ENCODE peak calls at places on chromosomes 4 and X, in seven cellular contexts. N is heart right ventricle, L is PC-9, S is AG09309, Q is fibroblast of lung, U is tibial artery, R is type B pancreatic cell. Y is an unnamed sample.

GRCh38 chr4:187215438-187215837 is 491.8 kb upstream of the FAT1 start:
- DNase-seq in N (no peak), U (no peak), S (no peak), L (no peak), R (no peak), Q (no peak), Y (no peak)

GRCh38 chr4:159413252-159413941 is 310.5 kb downstream of the RAPGEF2 start:
- DNase-seq in L (no peak), N (no peak), Q (peak; percentile 55), R (no peak), U (no peak), S (no peak), Y (no peak)

GRCh38 chrX:149453911-149454820 is 50.9 kb downstream of the IDS start:
- DNase-seq in S (no peak), U (no peak), R (no peak), L (no peak), Q (no peak), N (no peak), Y (no peak)

GRCh38 chr4:21879187-21879586 is 69.4 kb downstream of the KCNIP4 start:
- DNase-seq in L (peak; percentile 2), S (no peak), U (no peak), Q (peak; percentile 55), R (no peak), N (no peak), Y (no peak)

GRCh38 chr4:53479731-53480525 is 102.5 kb downstream of the FIP1L1 start:
- DNase-seq in Q (peak; percentile 88), S (no peak), N (no peak), U (no peak), R (no peak), L (no peak), Y (no peak)

GRCh38 chrX:138034136-138034535 is 468.2 kb downstream of the ZIC3 start:
- DNase-seq in R (no peak), L (no peak), Q (no peak), U (no peak), N (no peak), S (no peak), Y (no peak)

GRCh38 chr4:52932586-52933482 is 70.7 kb downstream of the RASL11B start:
- DNase-seq in R (no peak), U (no peak), N (no peak), L (no peak), S (no peak), Q (peak; percentile 60), Y (no peak)

GRCh38 chr4:38163216-38164006 is 203.2 kb downstream of the PTTG2 start:
- DNase-seq in L (no peak), U (no peak), N (no peak), Q (peak; percentile 86), S (peak; percentile 56), R (no peak), Y (no peak)

GRCh38 chr4:33696066-33696465 is 2548.2 kb downstream of the ARAP2 start:
- DNase-seq in S (no peak), U (no peak), N (no peak), L (no peak), Q (peak; percentile 2), R (no peak), Y (no peak)

GRCh38 chr4:168480991-168481588 is 798 bp upstream of the DDX60L start:
- DNase-seq in R (no peak), N (no peak), U (no peak), Q (peak; percentile 87), L (peak; percentile 28), S (peak; percentile 55), Y (no peak)

GRCh38 chrX:63050225-63050624 is 300.9 kb downstream of the SPIN4 start:
- DNase-seq in L (no peak), U (no peak), Q (no peak), S (no peak), R (no peak), N (no peak), Y (no peak)

GRCh38 chr4:4812145-4812782 is 47.2 kb upstream of the MSX1 start:
- DNase-seq in L (no peak), R (no peak), N (no peak), Q (no peak), S (no peak), U (no peak), Y (no peak)

GRCh38 chr4:52657630-52658501 is 1.2 kb downstream of the USP46 start:
- DNase-seq in R (peak; percentile 71), S (no peak), L (peak; percentile 12), N (no peak), Q (peak; percentile 39), U (no peak), Y (peak; percentile 49)

GRCh38 chrX:119389854-119390501 is 9.2 kb upstream of the SLC25A43 start:
- DNase-seq in R (no peak), U (no peak), Q (no peak), N (no peak), L (no peak), S (no peak), Y (no peak)

GRCh38 chrX:119389214-119389613 is 9.9 kb upstream of the SLC25A43 start:
- DNase-seq in Q (no peak), N (no peak), L (no peak), R (no peak), S (no peak), U (no peak), Y (no peak)

GRCh38 chrX:119393144-119393543 is 6.0 kb upstream of the SLC25A43 start:
- DNase-seq in U (no peak), L (no peak), S (no peak), R (no peak), N (no peak), Q (no peak), Y (no peak)

GRCh38 chrX:119391279-119391678 is 7.9 kb upstream of the SLC25A43 start:
- DNase-seq in U (no peak), R (no peak), L (no peak), S (no peak), N (no peak), Q (peak; percentile 37), Y (no peak)
- TF ChIP-seq CTCF in U (no peak), R (no peak), L (peak; percentile 71), S (peak; percentile 47), N (no peak), Q (peak; percentile 28), Y (no peak)

DNA sequence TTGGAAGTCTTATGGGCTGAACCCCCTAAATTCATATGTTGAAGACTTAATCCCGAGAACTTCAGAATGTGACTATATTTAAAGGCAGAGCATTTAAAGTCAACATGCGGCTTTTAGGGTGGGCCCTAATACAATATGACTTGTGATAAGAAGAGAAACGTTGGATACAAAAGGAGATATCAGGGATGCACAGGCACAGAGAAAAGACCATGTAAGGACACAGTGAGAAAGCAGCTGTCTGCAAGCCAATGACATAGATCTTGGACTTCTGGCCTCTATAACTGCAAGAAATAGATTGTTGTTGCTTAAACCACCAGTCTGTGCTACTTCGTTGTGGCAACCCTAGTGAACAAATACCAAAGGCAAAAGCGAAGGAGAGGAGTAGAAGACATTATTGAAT is 42.2 kb downstream of the GABRG1 start:
- DNase-seq in U (no peak), N (no peak), L (no peak), S (no peak), Q (no peak), R (no peak), Y (no peak)
- TF ChIP-seq CTCF in U (no peak), N (no peak), L (no peak), S (no peak), Q (no peak), R (no peak), Y (no peak)

GRCh38 chrX:99305573-99305972 is 1104.5 kb downstream of the PCDH19 start:
- DNase-seq in L (no peak), U (no peak), R (no peak), Q (no peak), N (no peak), S (no peak), Y (no peak)

DNA sequence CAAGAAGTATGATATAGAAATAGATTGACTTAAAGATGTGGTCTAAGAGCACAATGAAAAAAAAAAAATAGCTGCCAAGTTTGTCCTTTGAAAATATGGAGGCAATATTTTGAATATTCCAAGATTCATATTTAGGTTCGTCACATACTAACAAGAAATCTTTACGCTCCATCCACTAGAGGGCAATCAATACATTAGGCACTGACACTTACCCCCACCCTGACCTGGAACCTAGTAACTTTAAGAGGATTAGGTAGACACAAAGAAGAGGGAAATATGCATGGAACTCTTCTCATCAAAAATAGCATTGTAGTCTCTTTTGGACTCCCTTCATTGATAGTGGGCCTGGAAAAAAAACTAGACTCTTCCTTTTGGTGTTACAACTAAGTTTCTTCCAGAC is 1108.1 kb downstream of the PCDH19 start:
- DNase-seq in L (no peak), U (no peak), S (no peak), R (no peak), N (no peak), Q (no peak), Y (no peak)
- TF ChIP-seq CTCF in L (peak; percentile 58), U (no peak), S (peak; percentile 21), R (peak; percentile 71), N (no peak), Q (no peak), Y (no peak)

GRCh38 chr4:113684534-113685091 is 76.9 kb downstream of the CAMK2D start:
- DNase-seq in L (no peak), U (peak; percentile 86), N (peak; percentile 54), R (no peak), S (peak; percentile 27), Q (peak; percentile 74), Y (no peak)
- TF ChIP-seq CTCF in L (no peak), U (peak; percentile 37), N (peak; percentile 34), R (peak; percentile 45), S (peak; percentile 45), Q (peak; percentile 15), Y (no peak)

DNA sequence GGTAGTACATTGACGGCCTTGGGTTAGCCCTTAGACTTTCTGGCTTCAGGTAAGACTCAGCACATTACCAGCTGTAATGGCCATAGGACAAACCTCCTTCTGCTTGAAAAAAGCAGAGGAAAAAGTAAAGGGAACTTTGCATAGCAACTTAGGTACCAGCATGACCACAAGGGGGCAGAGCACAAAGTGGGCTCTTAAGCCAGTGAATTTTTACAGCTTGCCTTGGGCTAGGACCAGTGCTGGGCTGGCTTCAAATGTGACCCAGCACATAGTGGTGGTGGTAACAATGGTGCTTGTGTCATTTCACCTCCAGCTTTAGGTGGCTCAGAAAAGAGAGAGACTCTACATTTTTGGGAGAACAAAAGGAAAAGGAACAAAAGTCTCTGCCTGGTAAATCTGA is 66.1 kb downstream of the KLHL4 start:
- DNase-seq in U (no peak), L (peak; percentile 2), S (no peak), Q (no peak), R (no peak), N (no peak), Y (no peak)
- TF ChIP-seq CTCF in U (no peak), L (peak; percentile 65), S (peak; percentile 55), Q (no peak), R (peak; percentile 75), N (no peak), Y (peak; percentile 72)

DNA sequence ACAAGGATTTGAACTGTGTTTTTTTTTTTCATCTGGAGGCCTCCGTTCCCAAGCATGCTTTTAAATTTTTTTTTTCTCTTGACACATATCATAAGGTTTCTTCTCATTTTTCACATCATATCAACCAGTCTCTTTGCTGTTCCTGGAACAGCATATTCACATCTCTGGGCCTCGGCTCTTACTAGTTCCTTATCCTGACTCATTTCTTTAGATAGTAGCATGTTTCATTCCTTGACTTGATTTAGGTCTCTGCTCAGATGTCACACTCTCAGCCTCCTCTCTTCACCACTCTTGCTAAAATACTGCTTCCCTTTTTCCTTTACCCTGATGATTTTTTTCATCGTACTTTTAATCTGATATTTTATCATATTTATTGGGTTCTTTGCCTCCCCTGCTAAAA is 976.4 kb upstream of the FTHL17 start:
- DNase-seq in L (no peak), S (no peak), N (no peak), U (no peak), Q (no peak), R (no peak), Y (no peak)
- TF ChIP-seq CTCF in L (no peak), S (no peak), N (no peak), U (no peak), Q (no peak), R (no peak), Y (no peak)